ENCODE peak calls at places on chromosomes 7 and 10, in five cellular contexts. One of them, this sample, is unnamed.

GRCh38 chr10:133271521-133272300 is 5.0 kb downstream of the ADAM8 start:
- DNase-seq in AG09309: no peak
- DNase-seq in IMR-90: no peak
- DNase-seq in suprapubic skin: no peak
- DNase-seq in Peyer's patch: no peak
- DNase-seq in this sample: no peak

GRCh38 chr7:140281960-140282359 is 105.2 kb upstream of the KDM7A start:
- DNase-seq in AG09309: no peak
- DNase-seq in IMR-90: no peak
- DNase-seq in suprapubic skin: no peak
- DNase-seq in Peyer's patch: no peak
- DNase-seq in this sample: no peak

GRCh38 chr10:11465435-11465834 is 146.0 kb downstream of the USP6NL start:
- DNase-seq in AG09309: no peak
- DNase-seq in IMR-90: no peak
- DNase-seq in suprapubic skin: no peak
- DNase-seq in Peyer's patch: no peak
- DNase-seq in this sample: no peak

GRCh38 chr7:26013551-26014083 is 138.4 kb upstream of the NFE2L3 start:
- DNase-seq in AG09309: no peak
- DNase-seq in IMR-90: no peak
- DNase-seq in suprapubic skin: no peak
- DNase-seq in Peyer's patch: no peak
- DNase-seq in this sample: peak

GRCh38 chr10:123354521-123354920 is 200.3 kb downstream of the BUB3 start:
- DNase-seq in AG09309: no peak
- DNase-seq in IMR-90: no peak
- DNase-seq in suprapubic skin: no peak
- DNase-seq in Peyer's patch: no peak
- DNase-seq in this sample: no peak

GRCh38 chr10:94049911-94050310 is 56.2 kb downstream of the PLCE1 start:
- DNase-seq in AG09309: no peak
- DNase-seq in IMR-90: no peak
- DNase-seq in suprapubic skin: no peak
- DNase-seq in Peyer's patch: no peak
- DNase-seq in this sample: no peak

GRCh38 chr10:96344178-96344577 is 14.6 kb downstream of the OPALIN start:
- DNase-seq in AG09309: no peak
- DNase-seq in IMR-90: no peak
- DNase-seq in suprapubic skin: no peak
- DNase-seq in Peyer's patch: no peak
- DNase-seq in this sample: no peak

GRCh38 chr7:23184709-23185354 is 3.0 kb downstream of the NUP42 start:
- DNase-seq in AG09309: no peak
- DNase-seq in IMR-90: peak
- DNase-seq in suprapubic skin: no peak
- DNase-seq in Peyer's patch: no peak
- DNase-seq in this sample: peak

GRCh38 chr7:2142386-2142785 is 90.4 kb downstream of the MAD1L1 start:
- DNase-seq in AG09309: no peak
- DNase-seq in IMR-90: no peak
- DNase-seq in suprapubic skin: no peak
- DNase-seq in Peyer's patch: no peak
- DNase-seq in this sample: no peak

GRCh38 chr10:108970016-108970415 is 953.3 kb downstream of the XPNPEP1 start:
- DNase-seq in AG09309: no peak
- DNase-seq in IMR-90: peak
- DNase-seq in suprapubic skin: no peak
- DNase-seq in Peyer's patch: no peak
- DNase-seq in this sample: peak

DNA sequence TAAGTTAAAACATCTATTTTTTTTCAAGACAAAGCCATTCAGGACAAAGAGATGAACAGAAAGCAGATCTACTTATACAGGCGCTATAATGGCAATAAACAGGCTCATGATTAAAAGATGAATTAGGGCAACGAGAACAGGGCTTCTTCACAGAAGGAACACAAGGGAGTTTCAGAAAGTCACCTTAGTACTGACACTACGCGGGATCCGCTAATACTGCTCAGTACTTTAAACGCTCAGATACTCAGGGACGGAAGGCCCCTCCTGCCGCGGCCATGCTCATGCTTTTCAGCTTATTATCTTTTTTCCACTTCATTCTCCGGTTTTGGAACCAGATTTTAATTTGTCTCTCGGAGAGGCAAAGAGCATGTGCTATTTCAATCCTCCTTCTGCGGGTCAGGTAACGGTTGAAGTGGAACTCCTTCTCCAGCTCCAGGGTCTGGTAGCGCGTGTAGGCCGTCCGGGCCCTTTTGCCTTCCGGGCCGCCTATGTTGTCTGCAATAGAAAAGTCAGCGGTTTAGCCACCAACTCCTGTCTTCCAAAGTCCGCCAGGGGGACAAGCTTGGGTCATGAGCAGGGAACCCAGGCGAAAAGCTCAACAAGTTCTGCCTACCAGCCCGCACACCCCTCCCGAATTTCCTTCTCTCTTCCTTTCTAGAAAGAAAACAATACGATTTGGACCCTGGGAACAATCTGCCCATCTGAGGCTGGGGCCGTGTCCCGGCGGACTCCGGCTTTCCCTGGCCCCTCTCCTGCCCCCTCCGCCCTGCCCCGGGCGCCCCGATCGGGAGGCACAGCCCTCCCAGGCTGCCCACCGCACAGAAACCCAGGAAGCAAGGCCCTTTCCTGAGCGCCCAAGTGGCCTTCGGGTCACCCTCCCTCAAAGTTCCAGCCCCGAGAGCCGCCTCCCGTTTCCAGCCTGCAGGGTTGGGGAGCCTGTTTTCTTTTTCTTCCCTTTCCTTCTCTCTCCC is 1.6 kb downstream of the HOXA5 start:
- DNase-seq in AG09309: no peak
- DNase-seq in IMR-90: no peak
- DNase-seq in suprapubic skin: peak
- DNase-seq in Peyer's patch: peak
- DNase-seq in this sample: no peak
- H3K4me3 ChIP-seq in AG09309: no peak
- H3K4me3 ChIP-seq in IMR-90: peak
- H3K4me3 ChIP-seq in suprapubic skin: peak
- H3K4me3 ChIP-seq in Peyer's patch: peak
- H3K4me3 ChIP-seq in this sample: peak

DNA sequence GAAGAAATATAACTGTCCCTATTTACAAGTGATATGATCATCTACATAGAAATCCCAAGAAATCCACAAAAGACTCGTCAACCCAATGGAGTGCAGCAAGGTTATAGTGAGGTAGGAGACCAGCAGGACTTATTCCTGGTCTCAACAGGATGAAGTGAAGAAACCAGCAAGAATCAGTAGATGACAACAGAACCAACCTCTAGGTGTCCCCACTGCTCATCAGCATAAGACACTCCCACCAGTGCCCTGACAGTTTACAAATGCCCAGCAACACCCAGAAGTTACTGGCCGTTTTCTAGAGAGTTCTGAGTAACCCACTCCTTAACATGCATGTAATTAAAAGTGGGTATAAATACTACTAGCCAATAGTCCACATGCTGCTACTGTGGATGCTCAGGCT is 470.5 kb upstream of the LRRTM3 start:
- DNase-seq in AG09309: no peak
- DNase-seq in IMR-90: no peak
- DNase-seq in suprapubic skin: no peak
- DNase-seq in Peyer's patch: no peak
- DNase-seq in this sample: no peak
- TF ChIP-seq CTCF in AG09309: no peak
- TF ChIP-seq CTCF in IMR-90: no peak
- TF ChIP-seq CTCF in suprapubic skin: no peak
- TF ChIP-seq CTCF in Peyer's patch: no peak
- TF ChIP-seq CTCF in this sample: no peak

GRCh38 chr7:120733835-120734234 is 124.1 kb downstream of the TSPAN12 start:
- DNase-seq in AG09309: no peak
- DNase-seq in IMR-90: no peak
- DNase-seq in suprapubic skin: no peak
- DNase-seq in Peyer's patch: no peak
- DNase-seq in this sample: no peak

GRCh38 chr7:120732256-120732655 is 125.7 kb downstream of the TSPAN12 start:
- DNase-seq in AG09309: no peak
- DNase-seq in IMR-90: peak
- DNase-seq in suprapubic skin: no peak
- DNase-seq in Peyer's patch: no peak
- DNase-seq in this sample: no peak

GRCh38 chr7:120733143-120733542 is 124.8 kb downstream of the TSPAN12 start:
- DNase-seq in AG09309: no peak
- DNase-seq in IMR-90: peak
- DNase-seq in suprapubic skin: no peak
- DNase-seq in Peyer's patch: no peak
- DNase-seq in this sample: no peak

GRCh38 chr7:120729300-120729699 is 128.6 kb downstream of the TSPAN12 start:
- DNase-seq in AG09309: no peak
- DNase-seq in IMR-90: peak
- DNase-seq in suprapubic skin: no peak
- DNase-seq in Peyer's patch: no peak
- DNase-seq in this sample: no peak

GRCh38 chr7:120731276-120731675 is 126.7 kb downstream of the TSPAN12 start:
- DNase-seq in AG09309: no peak
- DNase-seq in IMR-90: no peak
- DNase-seq in suprapubic skin: no peak
- DNase-seq in Peyer's patch: no peak
- DNase-seq in this sample: no peak
- H3K4me3 ChIP-seq in AG09309: no peak
- H3K4me3 ChIP-seq in IMR-90: no peak
- H3K4me3 ChIP-seq in suprapubic skin: no peak
- H3K4me3 ChIP-seq in Peyer's patch: no peak
- H3K4me3 ChIP-seq in this sample: no peak

GRCh38 chr10:61059636-61060035 is 115.7 kb upstream of the RHOBTB1 start:
- DNase-seq in AG09309: no peak
- DNase-seq in IMR-90: no peak
- DNase-seq in suprapubic skin: no peak
- DNase-seq in Peyer's patch: no peak
- DNase-seq in this sample: no peak
- TF ChIP-seq CTCF in AG09309: no peak
- TF ChIP-seq CTCF in IMR-90: no peak
- TF ChIP-seq CTCF in suprapubic skin: no peak
- TF ChIP-seq CTCF in Peyer's patch: no peak
- TF ChIP-seq CTCF in this sample: no peak

GRCh38 chr7:44114586-44115310 is 8.6 kb downstream of the POLD2 start:
- DNase-seq in AG09309: no peak
- DNase-seq in IMR-90: no peak
- DNase-seq in suprapubic skin: no peak
- DNase-seq in Peyer's patch: no peak
- DNase-seq in this sample: no peak

GRCh38 chr7:44113764-44114354 is 9.5 kb downstream of the POLD2 start:
- DNase-seq in AG09309: no peak
- DNase-seq in IMR-90: no peak
- DNase-seq in suprapubic skin: no peak
- DNase-seq in Peyer's patch: no peak
- DNase-seq in this sample: no peak

GRCh38 chr7:44112231-44112996 is 8.3 kb downstream of the AEBP1 start:
- DNase-seq in AG09309: no peak
- DNase-seq in IMR-90: no peak
- DNase-seq in suprapubic skin: no peak
- DNase-seq in Peyer's patch: no peak
- DNase-seq in this sample: no peak

GRCh38 chr7:44111759-44112158 is 7.6 kb downstream of the AEBP1 start:
- DNase-seq in AG09309: no peak
- DNase-seq in IMR-90: no peak
- DNase-seq in suprapubic skin: no peak
- DNase-seq in Peyer's patch: no peak
- DNase-seq in this sample: no peak

GRCh38 chr7:44112997-44113763 is 9.0 kb downstream of the AEBP1 start:
- DNase-seq in AG09309: no peak
- DNase-seq in IMR-90: no peak
- DNase-seq in suprapubic skin: no peak
- DNase-seq in Peyer's patch: no peak
- DNase-seq in this sample: no peak
- H3K4me3 ChIP-seq in AG09309: no peak
- H3K4me3 ChIP-seq in IMR-90: no peak
- H3K4me3 ChIP-seq in suprapubic skin: no peak
- H3K4me3 ChIP-seq in Peyer's patch: no peak
- H3K4me3 ChIP-seq in this sample: no peak